ENCODE peak calls at places on chromosomes 3 and 15, in ten cellular contexts. P is sciatic nerve, U is occipital lobe, I is amniotic stem cell, R is NT2/D1, C is chondrocyte, B is dermis blood vessel endothelial cell, V is fibroblast of the aortic adventitia, M is H54, F is GF-D8. Z is an unnamed sample.

GRCh38 chr15:71291723-71292122 is 176.5 kb downstream of the THSD4 start:
- DNase-seq in P (no peak), U (no peak), I (no peak), R (no peak), C (no peak), B (no peak), V (no peak), M (no peak), F (no peak), Z (no peak)

GRCh38 chr15:42608110-42608531 is 32.7 kb downstream of the STARD9 start:
- DNase-seq in P (no peak), U (no peak), I (no peak), R (no peak), C (no peak), B (peak; percentile 93), V (no peak), M (no peak), F (peak; percentile 93), Z (peak; percentile 1)

GRCh38 chr3:36418296-36418695 is 38.0 kb downstream of the STAC start:
- DNase-seq in P (no peak), U (no peak), I (no peak), R (no peak), C (no peak), B (no peak), V (peak; percentile 6), M (no peak), F (no peak), Z (no peak)

GRCh38 chr3:62433396-62433795 is 60.0 kb upstream of the FEZF2 start:
- DNase-seq in P (no peak), U (no peak), I (no peak), R (no peak), C (no peak), B (no peak), V (no peak), M (no peak), F (no peak), Z (no peak)

GRCh38 chr15:52567886-52568568 is 803 bp downstream of the ARPP19 start:
- DNase-seq in P (no peak), U (no peak), I (no peak), R (no peak), C (no peak), B (peak; percentile 45), V (peak; percentile 51), M (peak; percentile 11), F (no peak), Z (no peak)

GRCh38 chr3:4343258-4343657 is 40.1 kb downstream of the SETMAR start:
- DNase-seq in P (no peak), U (no peak), I (peak; percentile 35), R (no peak), C (no peak), B (no peak), V (no peak), M (no peak), F (no peak), Z (no peak)

GRCh38 chr3:69320867-69321266 is 65.0 kb downstream of the FRMD4B start:
- DNase-seq in P (no peak), U (no peak), I (no peak), R (no peak), C (no peak), B (peak; percentile 48), V (no peak), M (no peak), F (no peak), Z (no peak)

GRCh38 chr3:114384558-114384903 is 90.7 kb downstream of the TIGIT start:
- DNase-seq in P (no peak), U (no peak), I (no peak), R (no peak), C (no peak), B (no peak), V (no peak), M (no peak), F (no peak), Z (no peak)

GRCh38 chr15:40307421-40308165 is at the start of gene PLCB2:
- DNase-seq in P (no peak), U (no peak), I (no peak), R (no peak), C (no peak), B (no peak), V (no peak), M (no peak), F (peak; percentile 75), Z (no peak)

GRCh38 chr3:141895731-141896130 is 19.3 kb downstream of the ATP1B3 start:
- DNase-seq in P (no peak), U (no peak), I (no peak), R (no peak), C (no peak), B (no peak), V (no peak), M (no peak), F (no peak), Z (no peak)

GRCh38 chr3:141331370-141332318 is 36.7 kb upstream of the ZBTB38 start:
- DNase-seq in P (peak; percentile 67), U (no peak), I (peak; percentile 91), R (no peak), C (no peak), B (peak; percentile 93), V (peak; percentile 94), M (peak; percentile 84), F (no peak), Z (peak; percentile 100)

GRCh38 chr3:134330895-134331810 is 43.1 kb downstream of the AMOTL2 start:
- DNase-seq in P (peak; percentile 68), U (no peak), I (peak; percentile 54), R (peak; percentile 50), C (no peak), B (no peak), V (peak; percentile 93), M (no peak), F (no peak), Z (peak; percentile 43)

GRCh38 chr3:64098686-64099085 is 75.4 kb upstream of the PSMD6 start:
- DNase-seq in P (no peak), U (no peak), I (no peak), R (no peak), C (no peak), B (no peak), V (no peak), M (no peak), F (no peak), Z (no peak)

GRCh38 chr15:96329403-96329981 is 1.0 kb upstream of the NR2F2 start:
- DNase-seq in P (no peak), U (no peak), I (no peak), R (no peak), C (no peak), B (peak; percentile 66), V (peak; percentile 60), M (no peak), F (no peak), Z (peak; percentile 34)

GRCh38 chr15:65883571-65883970 is 14.3 kb downstream of the RAB11A start:
- DNase-seq in P (no peak), U (no peak), I (no peak), R (no peak), C (no peak), B (no peak), V (no peak), M (no peak), F (no peak), Z (no peak)

GRCh38 chr3:18725668-18726407 is 300.7 kb upstream of the SATB1 start:
- DNase-seq in P (no peak), U (no peak), I (no peak), R (no peak), C (no peak), B (no peak), V (no peak), M (no peak), F (peak; percentile 48), Z (no peak)

GRCh38 chr3:137105277-137105977 is 147.6 kb downstream of the IL20RB start:
- DNase-seq in P (no peak), U (peak; percentile 2), I (peak; percentile 46), R (peak; percentile 80), C (no peak), B (peak; percentile 74), V (peak; percentile 76), M (peak; percentile 7), F (peak; percentile 7), Z (peak; percentile 53)

GRCh38 chr3:134971359-134971758 is 176.3 kb downstream of the EPHB1 start:
- DNase-seq in P (no peak), U (no peak), I (no peak), R (no peak), C (no peak), B (no peak), V (no peak), M (no peak), F (no peak), Z (no peak)

GRCh38 chr15:69417581-69417980 is 3.4 kb downstream of the KIF23 start:
- DNase-seq in P (no peak), U (no peak), I (no peak), R (no peak), C (no peak), B (no peak), V (no peak), M (no peak), F (no peak), Z (no peak)

GRCh38 chr3:174440741-174441587 is 418.2 kb upstream of the NAALADL2 start:
- DNase-seq in P (peak; percentile 93), U (peak; percentile 82), I (peak; percentile 83), R (peak; percentile 79), C (peak; percentile 96), B (peak; percentile 88), V (peak; percentile 94), M (peak; percentile 50), F (peak; percentile 46), Z (peak; percentile 86)

GRCh38 chr3:173553635-173554280 is 156.2 kb downstream of the NLGN1 start:
- DNase-seq in P (no peak), U (no peak), I (peak; percentile 18), R (peak; percentile 16), C (no peak), B (peak; percentile 41), V (peak; percentile 60), M (no peak), F (no peak), Z (peak; percentile 15)

GRCh38 chr3:67376416-67376815 is 278.0 kb downstream of the SUCLG2 start:
- DNase-seq in P (no peak), U (no peak), I (no peak), R (no peak), C (no peak), B (no peak), V (no peak), M (no peak), F (no peak), Z (no peak)

GRCh38 chr3:160616721-160617120 is 51.4 kb upstream of the KPNA4 start:
- DNase-seq in P (no peak), U (no peak), I (no peak), R (no peak), C (no peak), B (no peak), V (peak; percentile 73), M (peak; percentile 18), F (no peak), Z (peak; percentile 63)

GRCh38 chr3:189967254-189967865 is 153.3 kb downstream of the P3H2 start:
- DNase-seq in P (no peak), U (no peak), I (peak; percentile 28), R (peak; percentile 30), C (no peak), B (peak; percentile 83), V (peak; percentile 77), M (peak; percentile 26), F (no peak), Z (peak; percentile 52)